ENCODE peak calls at places on chromosomes 11 and 22, in nine cellular contexts. One of them, this sample, is unnamed.

GRCh38 chr11:45741582-45741981 is 63.4 kb upstream of the SLC35C1 start:
- DNase-seq in nephron progenitor cell: no peak
- DNase-seq in sigmoid colon: no peak
- DNase-seq in AG04449: no peak
- DNase-seq in osteoblast: no peak
- DNase-seq in HCT116: no peak
- DNase-seq in epithelial cell of esophagus: no peak
- DNase-seq in GM10248: no peak
- DNase-seq in BJ: no peak
- DNase-seq in this sample: no peak

GRCh38 chr11:117519170-117519569 is 191.5 kb downstream of the CEP164 start:
- DNase-seq in nephron progenitor cell: peak; percentile 39
- DNase-seq in sigmoid colon: no peak
- DNase-seq in AG04449: no peak
- DNase-seq in osteoblast: no peak
- DNase-seq in HCT116: no peak
- DNase-seq in epithelial cell of esophagus: no peak
- DNase-seq in GM10248: no peak
- DNase-seq in BJ: no peak
- DNase-seq in this sample: no peak

GRCh38 chr11:3085052-3085451 is 27.8 kb upstream of the CARS1 start:
- DNase-seq in nephron progenitor cell: no peak
- DNase-seq in sigmoid colon: no peak
- DNase-seq in AG04449: no peak
- DNase-seq in osteoblast: peak; percentile 43
- DNase-seq in HCT116: no peak
- DNase-seq in epithelial cell of esophagus: no peak
- DNase-seq in GM10248: no peak
- DNase-seq in BJ: no peak
- DNase-seq in this sample: no peak

GRCh38 chr22:28647216-28647615 is 32.4 kb downstream of the TTC28 start:
- DNase-seq in nephron progenitor cell: no peak
- DNase-seq in sigmoid colon: no peak
- DNase-seq in AG04449: no peak
- DNase-seq in osteoblast: no peak
- DNase-seq in HCT116: no peak
- DNase-seq in epithelial cell of esophagus: no peak
- DNase-seq in GM10248: no peak
- DNase-seq in BJ: no peak
- DNase-seq in this sample: no peak

GRCh38 chr22:42617155-42617983 is 2.7 kb upstream of the POLDIP3 start:
- DNase-seq in nephron progenitor cell: no peak
- DNase-seq in sigmoid colon: no peak
- DNase-seq in AG04449: no peak
- DNase-seq in osteoblast: peak; percentile 76
- DNase-seq in HCT116: no peak
- DNase-seq in epithelial cell of esophagus: no peak
- DNase-seq in GM10248: no peak
- DNase-seq in BJ: no peak
- DNase-seq in this sample: no peak

GRCh38 chr22:23305922-23306374 is 125.6 kb downstream of the BCR start:
- DNase-seq in nephron progenitor cell: no peak
- DNase-seq in sigmoid colon: peak; percentile 90
- DNase-seq in AG04449: no peak
- DNase-seq in osteoblast: peak; percentile 92
- DNase-seq in HCT116: no peak
- DNase-seq in epithelial cell of esophagus: peak; percentile 68
- DNase-seq in GM10248: no peak
- DNase-seq in BJ: no peak
- DNase-seq in this sample: no peak

GRCh38 chr11:73236879-73237278 is 18.8 kb downstream of the P2RY2 start:
- DNase-seq in nephron progenitor cell: peak; percentile 64
- DNase-seq in sigmoid colon: no peak
- DNase-seq in AG04449: no peak
- DNase-seq in osteoblast: peak; percentile 97
- DNase-seq in HCT116: peak; percentile 39
- DNase-seq in epithelial cell of esophagus: peak; percentile 66
- DNase-seq in GM10248: peak; percentile 79
- DNase-seq in BJ: no peak
- DNase-seq in this sample: peak; percentile 43

GRCh38 chr11:117934526-117935307 is 5.5 kb upstream of the TMPRSS13 start:
- DNase-seq in nephron progenitor cell: no peak
- DNase-seq in sigmoid colon: peak; percentile 35
- DNase-seq in AG04449: no peak
- DNase-seq in osteoblast: no peak
- DNase-seq in HCT116: no peak
- DNase-seq in epithelial cell of esophagus: no peak
- DNase-seq in GM10248: no peak
- DNase-seq in BJ: no peak
- DNase-seq in this sample: no peak

GRCh38 chr22:35523167-35523928 is 17.3 kb upstream of the RASD2 start:
- DNase-seq in nephron progenitor cell: no peak
- DNase-seq in sigmoid colon: no peak
- DNase-seq in AG04449: no peak
- DNase-seq in osteoblast: no peak
- DNase-seq in HCT116: no peak
- DNase-seq in epithelial cell of esophagus: peak; percentile 23
- DNase-seq in GM10248: no peak
- DNase-seq in BJ: no peak
- DNase-seq in this sample: no peak

GRCh38 chr11:842370-843002 is at the start of the genes POLR2L and TSPAN4:
- DNase-seq in nephron progenitor cell: peak; percentile 91
- DNase-seq in sigmoid colon: peak; percentile 96
- DNase-seq in AG04449: no peak
- DNase-seq in osteoblast: peak; percentile 99
- DNase-seq in HCT116: peak; percentile 74
- DNase-seq in epithelial cell of esophagus: peak; percentile 94
- DNase-seq in GM10248: peak; percentile 94
- DNase-seq in BJ: no peak
- DNase-seq in this sample: peak; percentile 84

GRCh38 chr11:57072640-57073039 is 83.9 kb downstream of the OR5AK2 start:
- DNase-seq in nephron progenitor cell: no peak
- DNase-seq in sigmoid colon: no peak
- DNase-seq in AG04449: peak; percentile 97
- DNase-seq in osteoblast: peak; percentile 73
- DNase-seq in HCT116: peak; percentile 2
- DNase-seq in epithelial cell of esophagus: peak; percentile 98
- DNase-seq in GM10248: no peak
- DNase-seq in BJ: peak; percentile 91
- DNase-seq in this sample: no peak

DNA sequence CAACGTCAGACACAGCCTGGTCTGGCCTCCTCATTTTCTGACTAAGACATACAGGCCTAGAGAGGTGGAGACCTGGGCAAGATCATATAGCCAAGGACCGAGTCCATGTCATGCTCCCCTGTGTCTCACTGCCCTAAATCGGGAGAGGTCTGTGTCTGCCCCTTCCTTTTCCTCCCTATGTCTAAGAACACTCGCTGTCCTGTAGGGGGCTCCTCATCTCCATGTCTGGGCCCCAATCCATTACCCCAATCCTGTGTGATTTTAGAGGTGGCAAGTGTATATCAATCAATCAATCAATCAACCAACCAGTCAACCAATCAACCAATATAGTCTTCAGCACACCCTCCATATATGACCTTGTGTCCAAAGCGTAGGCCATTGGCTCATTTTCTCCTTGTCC is 125.7 kb downstream of the KIRREL3 start:
- DNase-seq in nephron progenitor cell: no peak
- DNase-seq in sigmoid colon: no peak
- DNase-seq in AG04449: no peak
- DNase-seq in osteoblast: no peak
- DNase-seq in HCT116: no peak
- DNase-seq in epithelial cell of esophagus: no peak
- DNase-seq in GM10248: no peak
- DNase-seq in BJ: no peak
- DNase-seq in this sample: no peak
- TF ChIP-seq CTCF in nephron progenitor cell: no peak
- TF ChIP-seq CTCF in sigmoid colon: no peak
- TF ChIP-seq CTCF in AG04449: no peak
- TF ChIP-seq CTCF in osteoblast: peak; percentile 25
- TF ChIP-seq CTCF in HCT116: no peak
- TF ChIP-seq CTCF in epithelial cell of esophagus: no peak
- TF ChIP-seq CTCF in GM10248: peak; percentile 4
- TF ChIP-seq CTCF in BJ: peak; percentile 22
- TF ChIP-seq CTCF in this sample: no peak

GRCh38 chr11:113189909-113190667 is 124.3 kb upstream of the TTC12 start:
- DNase-seq in nephron progenitor cell: no peak
- DNase-seq in sigmoid colon: no peak
- DNase-seq in AG04449: no peak
- DNase-seq in osteoblast: peak; percentile 89
- DNase-seq in HCT116: no peak
- DNase-seq in epithelial cell of esophagus: peak; percentile 83
- DNase-seq in GM10248: no peak
- DNase-seq in BJ: peak; percentile 90
- DNase-seq in this sample: no peak
- TF ChIP-seq CTCF in nephron progenitor cell: no peak
- TF ChIP-seq CTCF in sigmoid colon: no peak
- TF ChIP-seq CTCF in AG04449: no peak
- TF ChIP-seq CTCF in osteoblast: no peak
- TF ChIP-seq CTCF in HCT116: no peak
- TF ChIP-seq CTCF in epithelial cell of esophagus: no peak
- TF ChIP-seq CTCF in GM10248: no peak
- TF ChIP-seq CTCF in BJ: no peak
- TF ChIP-seq CTCF in this sample: no peak

GRCh38 chr11:63708764-63709163 is 27.5 kb downstream of the RTN3 start:
- DNase-seq in nephron progenitor cell: no peak
- DNase-seq in sigmoid colon: no peak
- DNase-seq in AG04449: no peak
- DNase-seq in osteoblast: no peak
- DNase-seq in HCT116: no peak
- DNase-seq in epithelial cell of esophagus: no peak
- DNase-seq in GM10248: no peak
- DNase-seq in BJ: no peak
- DNase-seq in this sample: no peak

GRCh38 chr11:63713776-63714175 is 32.5 kb downstream of the RTN3 start:
- DNase-seq in nephron progenitor cell: no peak
- DNase-seq in sigmoid colon: no peak
- DNase-seq in AG04449: no peak
- DNase-seq in osteoblast: no peak
- DNase-seq in HCT116: no peak
- DNase-seq in epithelial cell of esophagus: no peak
- DNase-seq in GM10248: no peak
- DNase-seq in BJ: no peak
- DNase-seq in this sample: no peak

GRCh38 chr11:63709336-63709735 is 28.0 kb downstream of the RTN3 start:
- DNase-seq in nephron progenitor cell: no peak
- DNase-seq in sigmoid colon: no peak
- DNase-seq in AG04449: no peak
- DNase-seq in osteoblast: peak; percentile 80
- DNase-seq in HCT116: no peak
- DNase-seq in epithelial cell of esophagus: no peak
- DNase-seq in GM10248: no peak
- DNase-seq in BJ: no peak
- DNase-seq in this sample: no peak

GRCh38 chr11:63711838-63712237 is 30.5 kb downstream of the RTN3 start:
- DNase-seq in nephron progenitor cell: no peak
- DNase-seq in sigmoid colon: no peak
- DNase-seq in AG04449: no peak
- DNase-seq in osteoblast: no peak
- DNase-seq in HCT116: no peak
- DNase-seq in epithelial cell of esophagus: no peak
- DNase-seq in GM10248: no peak
- DNase-seq in BJ: no peak
- DNase-seq in this sample: no peak

GRCh38 chr11:63710476-63711217 is 29.3 kb downstream of the RTN3 start:
- DNase-seq in nephron progenitor cell: no peak
- DNase-seq in sigmoid colon: no peak
- DNase-seq in AG04449: peak; percentile 74
- DNase-seq in osteoblast: peak; percentile 56
- DNase-seq in HCT116: no peak
- DNase-seq in epithelial cell of esophagus: no peak
- DNase-seq in GM10248: no peak
- DNase-seq in BJ: peak; percentile 83
- DNase-seq in this sample: no peak
- TF ChIP-seq CTCF in nephron progenitor cell: no peak
- TF ChIP-seq CTCF in sigmoid colon: no peak
- TF ChIP-seq CTCF in AG04449: peak; percentile 33
- TF ChIP-seq CTCF in osteoblast: peak; percentile 35
- TF ChIP-seq CTCF in HCT116: no peak
- TF ChIP-seq CTCF in epithelial cell of esophagus: no peak
- TF ChIP-seq CTCF in GM10248: no peak
- TF ChIP-seq CTCF in BJ: peak; percentile 45
- TF ChIP-seq CTCF in this sample: no peak

GRCh38 chr11:5384335-5384734 is 723 bp downstream of the OR51M1 start:
- DNase-seq in nephron progenitor cell: no peak
- DNase-seq in sigmoid colon: no peak
- DNase-seq in AG04449: no peak
- DNase-seq in osteoblast: no peak
- DNase-seq in HCT116: no peak
- DNase-seq in epithelial cell of esophagus: no peak
- DNase-seq in GM10248: no peak
- DNase-seq in BJ: no peak
- DNase-seq in this sample: no peak

GRCh38 chr11:5394091-5394490 is 10.5 kb downstream of the OR51M1 start:
- DNase-seq in nephron progenitor cell: no peak
- DNase-seq in sigmoid colon: no peak
- DNase-seq in AG04449: no peak
- DNase-seq in osteoblast: no peak
- DNase-seq in HCT116: no peak
- DNase-seq in epithelial cell of esophagus: no peak
- DNase-seq in GM10248: no peak
- DNase-seq in BJ: no peak
- DNase-seq in this sample: no peak

DNA sequence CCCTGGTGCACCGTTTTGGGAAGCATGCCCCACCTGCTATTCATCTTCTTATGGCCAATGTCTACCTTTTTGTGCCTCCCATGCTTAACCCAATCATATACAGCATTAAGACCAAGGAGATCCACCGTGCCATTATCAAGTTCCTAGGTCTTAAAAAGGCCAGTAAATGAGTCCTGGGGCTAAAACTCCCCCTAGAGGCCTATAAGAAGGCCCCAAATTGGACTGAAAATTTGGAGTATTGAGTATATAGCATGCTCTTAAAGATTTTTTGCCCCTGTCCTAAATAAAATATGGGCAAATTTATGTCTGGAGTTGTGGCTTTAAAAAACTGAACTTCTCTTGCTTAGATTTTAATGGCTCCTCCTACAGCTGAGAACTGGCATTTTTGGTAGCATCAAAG is 6.6 kb downstream of the OR51M1 start:
- DNase-seq in nephron progenitor cell: no peak
- DNase-seq in sigmoid colon: no peak
- DNase-seq in AG04449: no peak
- DNase-seq in osteoblast: no peak
- DNase-seq in HCT116: no peak
- DNase-seq in epithelial cell of esophagus: no peak
- DNase-seq in GM10248: no peak
- DNase-seq in BJ: no peak
- DNase-seq in this sample: no peak
- TF ChIP-seq CTCF in nephron progenitor cell: no peak
- TF ChIP-seq CTCF in sigmoid colon: no peak
- TF ChIP-seq CTCF in AG04449: no peak
- TF ChIP-seq CTCF in osteoblast: peak; percentile 23
- TF ChIP-seq CTCF in HCT116: no peak
- TF ChIP-seq CTCF in epithelial cell of esophagus: no peak
- TF ChIP-seq CTCF in GM10248: no peak
- TF ChIP-seq CTCF in BJ: peak; percentile 13
- TF ChIP-seq CTCF in this sample: no peak